ENCODE peak calls at places on chromosomes 16 and 17, in eight cellular contexts. C is mucosa of gallbladder; R is stimulated activated CD8-positive, alpha-beta memory T cell treated with anti-CD3 and anti-CD28 coated beads, Interleukin-12 subunit alpha, Interleukin-12 subunit beta, amount 100 ng/mL, for 4 hours; V is choroid plexus epithelial cell; Y is Caco-2; S is astrocyte of the hippocampus; T is memory B cell; A is cerebellar nuclear complex. U is an unnamed sample.

GRCh38 chr16:30876867-30877266 is 17.0 kb downstream of the BCL7C start:
- DNase-seq in C (no peak), R (no peak), V (no peak), Y (no peak), S (peak), T (no peak), A (no peak), U (no peak)

GRCh38 chr17:15436399-15437369 is 30.7 kb downstream of the CDRT4 start:
- DNase-seq in C (peak), R (no peak), V (peak), Y (no peak), S (no peak), T (no peak), A (no peak), U (peak)

GRCh38 chr17:1181769-1182137 is 2.0 kb upstream of the ABR start:
- DNase-seq in C (no peak), R (no peak), V (peak), Y (no peak), S (no peak), T (no peak), A (no peak), U (no peak)

GRCh38 chr16:10743227-10743609 is 424 bp upstream of the NUBP1 start:
- DNase-seq in C (no peak), R (no peak), V (no peak), Y (no peak), S (no peak), T (no peak), A (no peak), U (no peak)

GRCh38 chr16:66484453-66485213 is 57.5 kb downstream of the BEAN1 start:
- DNase-seq in C (no peak), R (no peak), V (no peak), Y (no peak), S (no peak), T (no peak), A (no peak), U (no peak)

GRCh38 chr16:14958970-14959369 is 15.9 kb upstream of the PDXDC1 start:
- DNase-seq in C (no peak), R (no peak), V (no peak), Y (no peak), S (no peak), T (no peak), A (no peak), U (no peak)

GRCh38 chr17:78993241-78993956 is 13.7 kb upstream of the LGALS3BP start:
- DNase-seq in C (no peak), R (no peak), V (peak), Y (peak), S (peak), T (peak), A (no peak), U (no peak)

GRCh38 chr17:41599680-41600079 is 12.9 kb downstream of the KRT16 start:
- DNase-seq in C (no peak), R (no peak), V (no peak), Y (no peak), S (no peak), T (no peak), A (no peak), U (no peak)

GRCh38 chr16:50547340-50547865 is 793 bp upstream of the NKD1 start:
- DNase-seq in C (peak), R (peak), V (peak), Y (peak), S (peak), T (peak), A (no peak), U (no peak)

GRCh38 chr16:23509763-23510153 is 536 bp downstream of the GGA2 start:
- DNase-seq in C (no peak), R (peak), V (peak), Y (no peak), S (peak), T (no peak), A (no peak), U (peak)

GRCh38 chr16:23608194-23608593 is 12.1 kb upstream of the NDUFAB1 start:
- DNase-seq in C (no peak), R (no peak), V (peak), Y (no peak), S (peak), T (no peak), A (no peak), U (no peak)

GRCh38 chr17:68379150-68379510 is 78.2 kb downstream of the WIPI1 start:
- DNase-seq in C (no peak), R (no peak), V (no peak), Y (no peak), S (no peak), T (no peak), A (no peak), U (no peak)

GRCh38 chr16:79037429-79038373 is 562.8 kb downstream of the MAF start:
- DNase-seq in C (no peak), R (no peak), V (no peak), Y (no peak), S (no peak), T (no peak), A (no peak), U (no peak)

GRCh38 chr16:52924162-52924561 is 128.5 kb downstream of the CHD9NB start:
- DNase-seq in C (no peak), R (no peak), V (no peak), Y (no peak), S (no peak), T (no peak), A (no peak), U (no peak)

GRCh38 chr17:64706224-64707076 is 44.3 kb upstream of the SMURF2 start:
- DNase-seq in C (peak), R (no peak), V (no peak), Y (no peak), S (peak), T (no peak), A (no peak), U (no peak)

GRCh38 chr16:4954714-4955113 is 3.4 kb upstream of the SEC14L5 start:
- DNase-seq in C (no peak), R (no peak), V (no peak), Y (no peak), S (no peak), T (no peak), A (no peak), U (no peak)

GRCh38 chr17:11269210-11269609 is 28.2 kb downstream of the SHISA6 start:
- DNase-seq in C (no peak), R (no peak), V (no peak), Y (no peak), S (no peak), T (no peak), A (no peak), U (no peak)

GRCh38 chr17:50101346-50102163 is 6.4 kb downstream of the PDK2 start:
- DNase-seq in C (peak), R (no peak), V (peak), Y (no peak), S (peak), T (no peak), A (no peak), U (no peak)

GRCh38 chr16:27841061-27841801 is 222.3 kb downstream of the GSG1L start:
- DNase-seq in C (no peak), R (no peak), V (no peak), Y (no peak), S (no peak), T (no peak), A (no peak), U (no peak)

GRCh38 chr17:43769859-43770258 is 8.9 kb downstream of the DUSP3 start:
- DNase-seq in C (no peak), R (no peak), V (no peak), Y (no peak), S (no peak), T (no peak), A (no peak), U (no peak)

U was measured in retinal pigment epithelial cell.